ENCODE peak calls at places on chromosomes 13 and 19, in eight cellular contexts. O, K, V, E, Q, C, A and R are unnamed samples.

GRCh38 chr13:75803175-75803611 is 167.1 kb downstream of the LMO7 start:
- DNase-seq in O (no peak), K (peak), V (no peak), E (no peak), Q (no peak), C (no peak), A (no peak), R (no peak)

GRCh38 chr19:51697169-51697776 is 4.1 kb downstream of the SPACA6 start:
- DNase-seq in O (no peak), K (no peak), V (no peak), E (peak), Q (no peak), C (no peak), A (no peak), R (no peak)

GRCh38 chr13:44620057-44620456 is 43.9 kb upstream of the TSC22D1 start:
- DNase-seq in O (peak), K (no peak), V (no peak), E (no peak), Q (no peak), C (peak), A (no peak), R (peak)

GRCh38 chr19:55451163-55451521 is 8.0 kb upstream of the SHISA7 start:
- DNase-seq in O (no peak), K (no peak), V (no peak), E (no peak), Q (no peak), C (no peak), A (no peak), R (no peak)

GRCh38 chr13:113168211-113168610 is 9.8 kb downstream of the PROZ start:
- DNase-seq in O (no peak), K (no peak), V (no peak), E (no peak), Q (no peak), C (no peak), A (no peak), R (no peak)

GRCh38 chr13:76992548-76993001 is 694 bp downstream of the CLN5 start:
- DNase-seq in O (peak), K (peak), V (peak), E (peak), Q (no peak), C (peak), A (no peak), R (peak)

GRCh38 chr13:113588394-113589111 is 4.0 kb downstream of the TFDP1 start:
- DNase-seq in O (no peak), K (no peak), V (no peak), E (peak), Q (peak), C (no peak), A (no peak), R (no peak)

GRCh38 chr13:103039183-103039582 is 27.0 kb downstream of the SLC10A2 start:
- DNase-seq in O (no peak), K (no peak), V (no peak), E (no peak), Q (no peak), C (no peak), A (no peak), R (no peak)

GRCh38 chr19:20365146-20365545 is 198.1 kb downstream of the ZNF486 start:
- DNase-seq in O (no peak), K (no peak), V (no peak), E (no peak), Q (no peak), C (no peak), A (no peak), R (no peak)

GRCh38 chr13:20616059-20616797 is 49.3 kb downstream of the IFT88 start:
- DNase-seq in O (peak), K (no peak), V (no peak), E (no peak), Q (no peak), C (peak), A (no peak), R (peak)

GRCh38 chr13:113976711-113977684 is 3.1 kb upstream of the C13orf46 start:
- DNase-seq in O (peak), K (no peak), V (peak), E (no peak), Q (peak), C (peak), A (peak), R (peak)

GRCh38 chr13:81446441-81446840 is 1105.5 kb upstream of the SPRY2 start:
- DNase-seq in O (peak), K (no peak), V (no peak), E (no peak), Q (no peak), C (no peak), A (no peak), R (peak)

GRCh38 chr19:1263198-1263597 is 5.9 kb upstream of the CIRBP start:
- DNase-seq in O (no peak), K (no peak), V (no peak), E (no peak), Q (peak), C (no peak), A (no peak), R (no peak)

GRCh38 chr13:42011601-42012401 is 36.6 kb upstream of the DGKH start:
- DNase-seq in O (no peak), K (no peak), V (no peak), E (no peak), Q (no peak), C (no peak), A (no peak), R (peak)

GRCh38 chr13:107025991-107026390 is 458.1 kb upstream of the ARGLU1 start:
- DNase-seq in O (peak), K (no peak), V (no peak), E (peak), Q (no peak), C (no peak), A (peak), R (peak)

GRCh38 chr19:40695881-40696280 is 5.4 kb upstream of the NUMBL start:
- DNase-seq in O (no peak), K (no peak), V (no peak), E (no peak), Q (no peak), C (no peak), A (no peak), R (no peak)

GRCh38 chr19:48329167-48329891 is 4.0 kb downstream of the EMP3 start:
- DNase-seq in O (peak), K (peak), V (no peak), E (peak), Q (no peak), C (no peak), A (no peak), R (peak)

GRCh38 chr19:50803633-50804419 is 13.6 kb downstream of the ACP4 start:
- DNase-seq in O (no peak), K (peak), V (no peak), E (no peak), Q (no peak), C (no peak), A (no peak), R (no peak)

GRCh38 chr13:63107163-63107935 is 1691.7 kb upstream of the PCDH20 start:
- DNase-seq in O (no peak), K (no peak), V (no peak), E (no peak), Q (no peak), C (peak), A (no peak), R (peak)

GRCh38 chr19:38993271-38993670 is 17.7 kb upstream of the FBXO17 start:
- DNase-seq in O (peak), K (no peak), V (no peak), E (no peak), Q (no peak), C (peak), A (no peak), R (peak)

GRCh38 chr13:48258430-48258829 is 25.4 kb downstream of the ITM2B start:
- DNase-seq in O (no peak), K (no peak), V (no peak), E (no peak), Q (no peak), C (no peak), A (no peak), R (no peak)

GRCh38 chr19:45352471-45352870 is 11.9 kb downstream of the KLC3 start:
- DNase-seq in O (no peak), K (no peak), V (no peak), E (no peak), Q (no peak), C (no peak), A (no peak), R (no peak)

GRCh38 chr19:2888739-2889224 is 11.9 kb upstream of the ZNF57 start:
- DNase-seq in O (peak), K (peak), V (no peak), E (no peak), Q (peak), C (no peak), A (no peak), R (peak)

GRCh38 chr13:39684531-39685137 is 29.2 kb downstream of the COG6 start:
- DNase-seq in O (peak), K (peak), V (no peak), E (no peak), Q (no peak), C (peak), A (no peak), R (peak)

GRCh38 chr13:95239293-95239692 is 62.0 kb downstream of the ABCC4 start:
- DNase-seq in O (no peak), K (no peak), V (no peak), E (no peak), Q (no peak), C (no peak), A (no peak), R (no peak)

GRCh38 chr19:10896851-10897526 is 25.6 kb downstream of the CARM1 start:
- DNase-seq in O (no peak), K (no peak), V (no peak), E (no peak), Q (no peak), C (peak), A (no peak), R (no peak)

GRCh38 chr13:32587774-32588165 is 1.5 kb downstream of the PDS5B start:
- DNase-seq in O (peak), K (no peak), V (no peak), E (no peak), Q (no peak), C (no peak), A (no peak), R (peak)

GRCh38 chr19:34375598-34375997 is 10.6 kb downstream of the GPI start:
- DNase-seq in O (no peak), K (no peak), V (no peak), E (no peak), Q (no peak), C (no peak), A (no peak), R (no peak)

DNA sequence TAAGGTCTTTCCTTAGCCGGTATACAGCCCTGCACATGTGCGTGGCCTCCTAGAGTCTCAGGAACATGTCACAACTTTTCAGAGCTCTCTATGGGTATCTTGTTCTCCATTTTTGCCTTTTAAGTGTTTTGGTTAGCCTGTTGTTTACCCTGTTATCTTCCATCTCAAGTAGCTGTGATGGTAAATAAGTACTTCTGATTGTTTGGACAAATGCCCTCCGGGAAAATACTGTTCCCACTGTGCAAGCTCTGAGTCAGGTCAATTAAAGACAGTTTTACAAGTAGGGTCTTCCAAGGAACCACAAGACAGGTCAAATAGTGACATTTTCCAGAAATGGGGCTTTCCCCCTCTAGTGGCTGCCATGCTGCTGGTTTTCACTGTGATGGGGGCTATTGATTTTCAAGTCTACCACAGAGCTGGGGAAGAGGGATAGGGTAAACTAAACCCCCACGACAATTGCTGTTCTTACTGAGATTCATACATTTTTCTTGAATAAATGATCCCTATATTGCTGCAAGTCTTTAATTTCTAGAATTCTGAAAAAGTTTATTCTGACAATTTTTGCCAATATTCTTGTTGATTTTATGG is 109.5 kb downstream of the TM9SF2 start:
- DNase-seq in O (no peak), K (no peak), V (no peak), E (no peak), Q (no peak), C (no peak), A (no peak), R (peak)
- TF ChIP-seq CTCF in O (peak), K (no peak), V (peak), E (no peak), Q (no peak), C (no peak), A (no peak), R (no peak)

DNA sequence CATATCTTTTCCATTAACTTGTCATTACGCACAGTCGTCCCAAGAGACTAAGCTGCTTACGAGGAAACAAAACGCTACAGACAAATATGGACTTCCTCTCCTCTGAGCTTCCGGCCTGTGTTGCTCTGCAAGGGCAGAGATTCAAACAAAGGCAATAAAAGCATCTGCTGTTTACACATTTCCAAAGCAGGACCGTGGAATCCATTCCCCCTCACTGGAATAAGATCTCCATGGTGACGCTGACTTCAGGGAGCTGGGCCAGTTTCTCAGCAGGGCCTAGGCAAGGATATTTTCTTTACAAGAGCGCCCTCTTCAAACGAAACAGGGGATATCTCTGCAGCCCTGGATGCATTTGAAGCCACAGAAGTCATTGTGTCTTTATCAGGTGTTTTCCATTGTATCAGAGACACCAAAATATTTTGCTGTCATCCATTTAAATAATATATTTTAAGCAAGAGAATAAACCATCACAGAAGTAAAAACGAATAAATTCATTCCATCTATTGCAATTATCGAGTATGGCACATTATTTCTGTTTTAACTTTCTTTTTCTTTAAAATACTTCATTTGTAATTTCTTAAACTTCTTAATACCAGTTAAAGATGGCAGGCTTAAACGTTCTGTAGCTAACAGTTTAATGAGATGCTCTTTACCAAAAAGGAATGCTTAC is 177.5 kb downstream of the DCLK1 start:
- DNase-seq in O (peak), K (peak), V (no peak), E (peak), Q (no peak), C (peak), A (peak), R (peak)
- H3K4me3 ChIP-seq in O (no peak), K (no peak), V (no peak), E (no peak), Q (peak), C (no peak), A (peak), R (no peak)

GRCh38 chr13:43303040-43303729 is 279.8 kb downstream of the DNAJC15 start:
- DNase-seq in O (peak), K (peak), V (peak), E (peak), Q (no peak), C (peak), A (no peak), R (peak)
- TF ChIP-seq CTCF in O (peak), K (peak), V (peak), E (peak), Q (no peak), C (no peak), A (peak), R (peak)

GRCh38 chr13:23557733-23558132 is 12.5 kb upstream of the TNFRSF19 start:
- DNase-seq in O (no peak), K (no peak), V (no peak), E (no peak), Q (no peak), C (no peak), A (no peak), R (no peak)

GRCh38 chr13:23563085-23563484 is 7.1 kb upstream of the TNFRSF19 start:
- DNase-seq in O (no peak), K (no peak), V (no peak), E (no peak), Q (no peak), C (no peak), A (no peak), R (no peak)

GRCh38 chr13:23558675-23559536 is 11.3 kb upstream of the TNFRSF19 start:
- DNase-seq in O (peak), K (peak), V (no peak), E (peak), Q (no peak), C (peak), A (no peak), R (peak)

GRCh38 chr13:23561261-23561660 is 9.0 kb upstream of the TNFRSF19 start:
- DNase-seq in O (no peak), K (peak), V (no peak), E (no peak), Q (no peak), C (no peak), A (no peak), R (no peak)

GRCh38 chr13:23560571-23561089 is 9.6 kb upstream of the TNFRSF19 start:
- DNase-seq in O (no peak), K (peak), V (no peak), E (no peak), Q (no peak), C (no peak), A (no peak), R (no peak)
- H3K4me3 ChIP-seq in O (no peak), K (peak), V (no peak), E (no peak), Q (no peak), C (no peak), A (no peak), R (no peak)

GRCh38 chr19:18419195-18419698 is at the start of gene SSBP4:
- DNase-seq in O (peak), K (peak), V (peak), E (peak), Q (peak), C (peak), A (no peak), R (peak)
- TF ChIP-seq CTCF in O (peak), K (peak), V (peak), E (peak), Q (no peak), C (peak), A (no peak), R (no peak)

GRCh38 chr19:28607066-28607583 is 605.8 kb downstream of the UQCRFS1 start:
- DNase-seq in O (no peak), K (no peak), V (no peak), E (no peak), Q (no peak), C (no peak), A (no peak), R (no peak)
- H3K4me3 ChIP-seq in O (no peak), K (no peak), V (no peak), E (no peak), Q (no peak), C (no peak), A (no peak), R (no peak)

DNA sequence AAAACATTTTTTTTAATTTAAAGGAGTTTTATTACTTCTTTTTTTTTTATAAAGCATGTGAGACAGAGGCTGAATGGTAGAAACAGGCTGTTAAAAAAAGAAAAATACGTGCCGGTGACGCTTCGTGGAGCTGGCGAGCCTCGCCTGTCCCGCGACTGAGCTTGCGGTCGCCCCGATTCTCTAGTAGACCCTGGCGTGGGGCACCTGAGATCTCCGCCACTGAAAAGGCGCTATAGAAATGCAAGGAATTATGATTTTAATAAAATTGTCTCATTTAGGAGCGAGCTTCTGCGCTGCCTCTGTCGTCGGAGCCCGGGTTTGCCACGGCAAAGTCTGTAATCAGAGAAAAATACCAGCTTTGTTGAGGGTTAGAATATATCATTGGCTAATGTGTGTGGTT is 18.4 kb downstream of the NFIX start:
- DNase-seq in O (no peak), K (no peak), V (no peak), E (no peak), Q (no peak), C (no peak), A (no peak), R (no peak)
- TF ChIP-seq CTCF in O (no peak), K (no peak), V (no peak), E (no peak), Q (no peak), C (no peak), A (no peak), R (no peak)

DNA sequence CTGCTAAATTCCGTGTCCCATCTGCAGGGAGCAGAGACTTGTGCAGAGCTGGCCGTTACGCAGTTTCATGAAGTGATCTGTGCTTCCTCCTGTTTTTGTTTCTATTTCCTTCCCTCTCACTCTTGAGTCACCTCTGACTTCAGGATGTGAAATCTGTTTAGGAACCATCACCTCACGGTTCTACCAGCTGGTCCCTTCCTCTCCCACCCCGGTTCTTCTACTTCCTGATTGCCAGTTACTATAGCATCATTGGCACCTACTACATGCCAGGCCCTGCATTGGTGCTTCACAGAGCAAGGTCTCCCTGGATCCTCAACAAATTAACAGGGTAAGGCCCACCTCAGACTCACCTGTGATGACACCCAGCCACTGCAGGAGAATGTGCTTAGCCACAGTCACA is 8.6 kb downstream of the MAU2 start:
- DNase-seq in O (no peak), K (peak), V (no peak), E (no peak), Q (no peak), C (no peak), A (no peak), R (no peak)
- H3K4me3 ChIP-seq in O (no peak), K (no peak), V (no peak), E (no peak), Q (no peak), C (no peak), A (no peak), R (no peak)